ENCODE peak calls at places on chromosome 13, in seven cellular contexts. S, O, Y, R, A, H and J are unnamed samples.
A peak's percentile ranks its signal among the peaks of the same experiment; 100 is the strongest.

GRCh38 chr13:26436914-26437313 is 120.6 kb upstream of the WASF3 start:
- DNase-seq in S (no peak), O (no peak), Y (no peak), R (no peak), A (no peak), H (no peak), J (no peak)

GRCh38 chr13:49746111-49746510 is 46.4 kb downstream of the KPNA3 start:
- DNase-seq in S (no peak), O (no peak), Y (no peak), R (no peak), A (no peak), H (no peak), J (no peak)

GRCh38 chr13:41675306-41675705 is 218.0 kb downstream of the RGCC start:
- DNase-seq in S (no peak), O (no peak), Y (no peak), R (no peak), A (no peak), H (no peak), J (no peak)

GRCh38 chr13:106432636-106433035 is 102.8 kb downstream of the EFNB2 start:
- DNase-seq in S (no peak), O (no peak), Y (no peak), R (no peak), A (no peak), H (no peak), J (no peak)

GRCh38 chr13:73224708-73225107 is 165.9 kb downstream of the KLF5 start:
- DNase-seq in S (no peak), O (no peak), Y (no peak), R (no peak), A (no peak), H (no peak), J (no peak)

GRCh38 chr13:46866150-46866549 is 30.7 kb downstream of the HTR2A start:
- DNase-seq in S (peak; percentile 74), O (no peak), Y (no peak), R (no peak), A (no peak), H (peak; percentile 82), J (no peak)

GRCh38 chr13:39244561-39245230 is 206.4 kb downstream of the NHLRC3 start:
- DNase-seq in S (no peak), O (no peak), Y (no peak), R (no peak), A (no peak), H (no peak), J (no peak)

GRCh38 chr13:98557934-98558630 is 18.8 kb downstream of the STK24 start:
- DNase-seq in S (peak; percentile 51), O (no peak), Y (no peak), R (no peak), A (no peak), H (no peak), J (no peak)

GRCh38 chr13:73235385-73235784 is 176.6 kb downstream of the KLF5 start:
- DNase-seq in S (no peak), O (no peak), Y (no peak), R (no peak), A (no peak), H (no peak), J (no peak)

GRCh38 chr13:102045713-102046112 is 356.1 kb downstream of the FGF14 start:
- DNase-seq in S (no peak), O (no peak), Y (no peak), R (no peak), A (no peak), H (no peak), J (no peak)

GRCh38 chr13:49545661-49546060 is 39.7 kb downstream of the RCBTB1 start:
- DNase-seq in S (no peak), O (no peak), Y (no peak), R (no peak), A (no peak), H (no peak), J (no peak)

GRCh38 chr13:46176756-46177155 is 5.2 kb downstream of the LCP1 start:
- DNase-seq in S (no peak), O (no peak), Y (no peak), R (no peak), A (no peak), H (no peak), J (no peak)

GRCh38 chr13:36813226-36813625 is 5.8 kb upstream of the RFXAP start:
- DNase-seq in S (no peak), O (no peak), Y (no peak), R (no peak), A (no peak), H (no peak), J (no peak)

GRCh38 chr13:107079423-107080099 is 511.6 kb upstream of the ARGLU1 start:
- DNase-seq in S (no peak), O (no peak), Y (no peak), R (no peak), A (no peak), H (no peak), J (no peak)

GRCh38 chr13:82719987-82720386 is 1162.3 kb downstream of the SLITRK1 start:
- DNase-seq in S (no peak), O (no peak), Y (no peak), R (no peak), A (no peak), H (no peak), J (no peak)

GRCh38 chr13:76886292-76887061 is at the start of gene KCTD12:
- DNase-seq in S (peak; percentile 96), O (peak; percentile 54), Y (peak; percentile 93), R (peak; percentile 86), A (peak; percentile 81), H (peak; percentile 93), J (peak; percentile 93)

GRCh38 chr13:40149611-40150283 is 494.3 kb downstream of the COG6 start:
- DNase-seq in S (peak; percentile 79), O (no peak), Y (no peak), R (peak; percentile 66), A (no peak), H (peak; percentile 54), J (no peak)

GRCh38 chr13:20182231-20182846 is 10.4 kb downstream of the GJB2 start:
- DNase-seq in S (no peak), O (peak; percentile 46), Y (no peak), R (no peak), A (peak; percentile 82), H (peak; percentile 86), J (no peak)

GRCh38 chr13:107743100-107743499 is 472.2 kb downstream of the LIG4 start:
- DNase-seq in S (no peak), O (no peak), Y (no peak), R (no peak), A (no peak), H (no peak), J (no peak)

GRCh38 chr13:113151745-113152707 is 6.4 kb upstream of the PROZ start:
- DNase-seq in S (no peak), O (no peak), Y (peak; percentile 74), R (peak; percentile 40), A (no peak), H (peak; percentile 61), J (no peak)

GRCh38 chr13:101181076-101181685 is 235.1 kb downstream of the NALCN start:
- DNase-seq in S (no peak), O (no peak), Y (no peak), R (no peak), A (no peak), H (no peak), J (no peak)

GRCh38 chr13:42876810-42877550 is 95.6 kb downstream of the FAM216B start:
- DNase-seq in S (no peak), O (no peak), Y (no peak), R (no peak), A (no peak), H (no peak), J (no peak)

GRCh38 chr13:98910501-98910951 is 67.3 kb downstream of the DOCK9 start:
- DNase-seq in S (no peak), O (peak; percentile 13), Y (no peak), R (no peak), A (no peak), H (no peak), J (no peak)

GRCh38 chr13:68107667-68108066 is 877.5 kb upstream of the PCDH9 start:
- DNase-seq in S (no peak), O (no peak), Y (no peak), R (no peak), A (no peak), H (no peak), J (no peak)

GRCh38 chr13:114119196-114119595 is 13.2 kb downstream of the RASA3 start:
- DNase-seq in S (no peak), O (no peak), Y (no peak), R (peak; percentile 52), A (no peak), H (peak; percentile 80), J (no peak)